ENCODE peak calls at places on chromosomes 13 and 19, in five cellular contexts. A, F, N, L and K are unnamed samples.

GRCh38 chr19:4678881-4679379 is 8.8 kb upstream of the MYDGF start:
- DNase-seq in A (no peak), F (peak; percentile 51), N (peak; percentile 70), L (no peak), K (no peak)

GRCh38 chr19:32532233-32532632 is 48.8 kb upstream of the PDCD5 start:
- DNase-seq in A (no peak), F (no peak), N (no peak), L (no peak), K (no peak)

GRCh38 chr19:48556163-48556562 is 4.2 kb downstream of the SULT2B1 start:
- DNase-seq in A (peak; percentile 61), F (no peak), N (no peak), L (no peak), K (no peak)

GRCh38 chr13:104577029-104577820 is 1511.0 kb upstream of the SLC10A2 start:
- DNase-seq in A (no peak), F (no peak), N (no peak), L (no peak), K (no peak)

GRCh38 chr19:36489920-36490415 is 607 bp upstream of the ZNF566 start:
- DNase-seq in A (peak; percentile 83), F (no peak), N (peak; percentile 81), L (peak; percentile 58), K (no peak)

GRCh38 chr13:76812206-76812882 is 73.9 kb downstream of the KCTD12 start:
- DNase-seq in A (no peak), F (no peak), N (peak; percentile 70), L (no peak), K (peak; percentile 58)

GRCh38 chr13:72586519-72586918 is 140.9 kb downstream of the MZT1 start:
- DNase-seq in A (no peak), F (no peak), N (no peak), L (no peak), K (no peak)

GRCh38 chr13:100125946-100126345 is 37.1 kb downstream of the PCCA start:
- DNase-seq in A (no peak), F (no peak), N (no peak), L (no peak), K (no peak)

GRCh38 chr19:18414504-18415176 is 4.6 kb upstream of the SSBP4 start:
- DNase-seq in A (no peak), F (no peak), N (peak; percentile 62), L (no peak), K (no peak)

GRCh38 chr19:11506101-11506555 is 489 bp upstream of the ZNF653 start:
- DNase-seq in A (no peak), F (no peak), N (no peak), L (no peak), K (no peak)

GRCh38 chr19:48992571-48993174 is 436 bp downstream of the GYS1 start:
- DNase-seq in A (no peak), F (no peak), N (no peak), L (no peak), K (peak; percentile 49)

GRCh38 chr19:13748169-13748884 is 16.0 kb upstream of the MRI1 start:
- DNase-seq in A (peak; percentile 40), F (no peak), N (no peak), L (no peak), K (no peak)

GRCh38 chr13:112715715-112716460 is 26.1 kb downstream of the ATP11A start:
- DNase-seq in A (no peak), F (no peak), N (peak; percentile 31), L (no peak), K (no peak)

GRCh38 chr13:28137556-28137955 is 789 bp upstream of the PAN3 start:
- DNase-seq in A (no peak), F (no peak), N (no peak), L (no peak), K (no peak)

GRCh38 chr19:23527797-23528196 is 132.5 kb upstream of the ZNF91 start:
- DNase-seq in A (no peak), F (no peak), N (no peak), L (no peak), K (no peak)

GRCh38 chr19:44998025-44998424 is 3.2 kb upstream of the RELB start:
- DNase-seq in A (no peak), F (no peak), N (no peak), L (no peak), K (no peak)

GRCh38 chr19:53881482-53882390 is at the start of gene PRKCG:
- DNase-seq in A (peak; percentile 71), F (no peak), N (peak; percentile 69), L (peak; percentile 53), K (no peak)

GRCh38 chr13:110307697-110308376 is 753 bp downstream of the COL4A2 start:
- DNase-seq in A (no peak), F (no peak), N (no peak), L (no peak), K (peak; percentile 38)

GRCh38 chr13:95100525-95101121 is 200.6 kb downstream of the ABCC4 start:
- DNase-seq in A (no peak), F (no peak), N (no peak), L (no peak), K (no peak)

GRCh38 chr13:39684531-39685137 is 29.2 kb downstream of the COG6 start:
- DNase-seq in A (no peak), F (peak; percentile 15), N (no peak), L (no peak), K (no peak)

GRCh38 chr13:33249066-33249465 is 36.5 kb downstream of the STARD13 start:
- DNase-seq in A (no peak), F (peak; percentile 13), N (no peak), L (no peak), K (no peak)

GRCh38 chr19:8423821-8424223 is 10.7 kb downstream of the MARCHF2 start:
- DNase-seq in A (peak; percentile 84), F (peak; percentile 85), N (peak; percentile 94), L (no peak), K (peak; percentile 91)

GRCh38 chr13:110936519-110936918 is 21.6 kb upstream of the ANKRD10 start:
- DNase-seq in A (no peak), F (no peak), N (no peak), L (no peak), K (no peak)

GRCh38 chr19:49836176-49837008 is 14.6 kb upstream of the PTOV1 start:
- DNase-seq in A (no peak), F (no peak), N (no peak), L (no peak), K (no peak)

GRCh38 chr19:35139618-35139943 is 957 bp downstream of the FXYD1 start:
- DNase-seq in A (no peak), F (no peak), N (no peak), L (no peak), K (no peak)

GRCh38 chr19:50658438-50659317 is 9.4 kb downstream of the C19orf81 start:
- DNase-seq in A (peak; percentile 39), F (peak; percentile 68), N (peak; percentile 60), L (peak; percentile 34), K (peak; percentile 68)

GRCh38 chr13:110108348-110109139 is 198.4 kb downstream of the COL4A1 start:
- DNase-seq in A (peak; percentile 59), F (peak; percentile 53), N (peak; percentile 86), L (no peak), K (peak; percentile 80)

GRCh38 chr13:107244241-107244640 is 676.3 kb upstream of the ARGLU1 start:
- DNase-seq in A (no peak), F (no peak), N (no peak), L (no peak), K (no peak)

DNA sequence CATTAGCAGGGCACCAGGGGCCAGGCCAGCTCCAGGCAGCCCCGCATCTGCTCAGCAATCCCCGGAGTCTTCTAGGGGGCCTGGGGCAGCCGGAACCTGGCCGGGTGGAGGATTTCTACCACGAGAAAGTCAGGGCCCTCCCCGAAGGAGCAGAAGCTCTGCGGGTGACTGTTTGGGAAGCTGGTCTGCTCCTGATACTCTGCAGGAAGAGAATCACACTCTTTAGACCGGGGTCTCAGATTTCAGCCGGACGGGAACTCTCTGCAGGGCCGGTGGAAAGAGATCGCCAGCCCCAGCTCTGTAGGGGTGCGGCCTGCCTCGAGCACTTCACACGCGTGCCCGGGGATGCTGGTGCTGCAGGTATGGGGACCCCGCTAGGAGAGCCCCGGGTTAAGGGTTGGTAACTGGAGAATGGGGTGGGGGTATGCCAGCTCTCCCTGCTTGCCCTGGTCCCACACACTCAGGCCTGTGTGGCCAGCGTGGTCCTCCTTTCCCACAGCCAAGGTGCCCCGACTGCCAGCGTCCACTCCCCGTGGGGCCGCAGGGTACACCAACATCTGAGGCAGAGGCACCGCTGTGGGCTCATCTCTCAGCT is 20.1 kb downstream of the RASA3 start:
- DNase-seq in A (peak; percentile 6), F (no peak), N (peak; percentile 46), L (no peak), K (no peak)
- H3K4me3 ChIP-seq in A (no peak overlapping the region), F (no peak overlapping the region), N (peak overlapping the region; percentile 44), L (no peak overlapping the region), K (no peak overlapping the region)

GRCh38 chr19:33811246-33811645 is 14.6 kb downstream of the KCTD15 start:
- DNase-seq in A (no peak), F (no peak), N (no peak), L (no peak), K (no peak)
- H3K4me1 ChIP-seq in A (no peaks in the 10 kb centered on the region), F (no peaks in the 10 kb centered on the region), N (no peaks in the 10 kb centered on the region), L (no peaks in the 10 kb centered on the region), K (no peaks in the 10 kb centered on the region)

GRCh38 chr19:6697291-6697690 is 23.2 kb downstream of the C3 start:
- DNase-seq in A (no peak), F (no peak), N (no peak), L (no peak), K (no peak)
- H3K36me3 ChIP-seq in A (no peaks in the 10 kb centered on the region), F (no peaks in the 10 kb centered on the region), N (no peaks in the 10 kb centered on the region), L (no peaks in the 10 kb centered on the region), K (no peaks in the 10 kb centered on the region)

DNA sequence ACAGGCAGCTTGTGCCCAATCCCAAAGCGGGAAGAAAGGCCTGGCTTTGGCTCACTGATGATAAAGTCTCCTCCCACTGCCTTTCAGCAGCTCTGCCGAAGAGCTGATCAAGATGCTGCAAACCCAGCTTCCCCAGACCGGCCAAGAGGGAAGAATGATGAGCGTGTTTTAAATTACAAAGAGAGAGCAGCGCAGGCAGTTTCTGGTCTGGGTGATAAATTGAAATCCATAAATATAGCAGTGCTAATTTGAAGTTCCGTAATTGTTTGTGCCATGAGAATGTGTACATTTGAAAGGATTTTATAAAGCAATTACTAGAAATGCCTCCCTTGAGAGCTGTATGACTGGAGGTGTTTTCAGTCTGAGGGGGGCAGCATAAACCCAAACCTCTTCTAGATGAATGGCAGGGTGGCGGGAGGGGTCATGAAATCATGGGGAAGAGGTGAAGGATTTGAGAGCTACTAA is 171.8 kb downstream of the STK24 start:
- DNase-seq in A (no peak), F (no peak), N (no peak), L (no peak), K (no peak)
- H3K4me3 ChIP-seq in A (no peak overlapping the region), F (no peak overlapping the region), N (no peak overlapping the region), L (no peak overlapping the region), K (no peak overlapping the region)

GRCh38 chr13:75418997-75419396 is 63.0 kb downstream of the TBC1D4 start:
- DNase-seq in A (no peak), F (no peak), N (no peak), L (no peak), K (no peak)
- H3K4me1 ChIP-seq in A (peaks cover 13% of the 10 kb centered on the region), F (peaks cover 24% of the 10 kb centered on the region), N (peaks cover 90% of the 10 kb centered on the region), L (no peaks in the 10 kb centered on the region), K (peaks cover 87% of the 10 kb centered on the region)

DNA sequence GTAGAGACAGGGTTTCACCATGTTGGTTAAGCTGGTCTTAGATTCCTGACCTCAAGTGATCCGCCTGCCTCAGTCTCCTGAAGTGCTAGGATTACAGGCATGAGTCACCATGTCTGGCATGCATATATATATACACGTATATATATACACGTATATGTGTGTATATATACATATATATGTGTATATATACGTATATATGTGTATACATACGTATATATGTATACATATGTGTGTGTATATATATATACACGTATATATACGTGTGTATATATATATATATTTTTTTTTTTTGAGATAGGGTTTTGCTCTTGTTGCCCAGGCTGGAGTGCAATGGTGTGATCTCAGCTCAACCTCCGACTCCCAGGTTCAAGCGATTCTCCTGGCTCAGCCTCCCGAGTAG is 11.9 kb downstream of the DNMT1 start:
- DNase-seq in A (no peak), F (no peak), N (no peak), L (no peak), K (no peak)
- H3K36me3 ChIP-seq in A (no peaks in the 10 kb centered on the region), F (peaks cover 42% of the 10 kb centered on the region), N (peaks cover 10% of the 10 kb centered on the region), L (peaks cover 22% of the 10 kb centered on the region), K (no peaks in the 10 kb centered on the region)